ENCODE peak calls at places on chromosome 1, in nine cellular contexts. One of them, this sample, is unnamed.

GRCh38 chr1:11285883-11286734 is 13.1 kb downstream of the UBIAD1 start:
- DNase-seq in Karpas-422: peak
- DNase-seq in fibroblast of lung: peak
- DNase-seq in neural progenitor cell: peak
- DNase-seq in trophoblast cell: no peak
- DNase-seq in GM12878: no peak
- DNase-seq in K562: no peak
- DNase-seq in GM23248: peak
- DNase-seq in keratinocyte: no peak
- DNase-seq in this sample: no peak

GRCh38 chr1:83900530-83900929 is 98.4 kb downstream of the TTLL7 start:
- DNase-seq in GM23248: peak
- DNase-seq in GM12878: no peak
- DNase-seq in K562: no peak
- DNase-seq in keratinocyte: peak
- DNase-seq in trophoblast cell: no peak
- DNase-seq in fibroblast of lung: peak
- DNase-seq in Karpas-422: no peak
- DNase-seq in neural progenitor cell: no peak
- DNase-seq in this sample: peak

GRCh38 chr1:183780757-183781156 is 24.2 kb upstream of the RGL1 start:
- DNase-seq in keratinocyte: no peak
- DNase-seq in Karpas-422: no peak
- DNase-seq in K562: no peak
- DNase-seq in neural progenitor cell: no peak
- DNase-seq in GM23248: no peak
- DNase-seq in trophoblast cell: no peak
- DNase-seq in fibroblast of lung: no peak
- DNase-seq in GM12878: no peak
- DNase-seq in this sample: no peak

GRCh38 chr1:72483958-72484357 is 201.6 kb upstream of the NEGR1 start:
- DNase-seq in keratinocyte: no peak
- DNase-seq in trophoblast cell: no peak
- DNase-seq in K562: no peak
- DNase-seq in neural progenitor cell: no peak
- DNase-seq in fibroblast of lung: no peak
- DNase-seq in GM23248: no peak
- DNase-seq in GM12878: no peak
- DNase-seq in Karpas-422: no peak
- DNase-seq in this sample: no peak

GRCh38 chr1:198771562-198772153 is 132.8 kb downstream of the PTPRC start:
- DNase-seq in fibroblast of lung: peak
- DNase-seq in GM12878: peak
- DNase-seq in Karpas-422: peak
- DNase-seq in GM23248: peak
- DNase-seq in trophoblast cell: peak
- DNase-seq in neural progenitor cell: peak
- DNase-seq in K562: no peak
- DNase-seq in keratinocyte: no peak
- DNase-seq in this sample: no peak

GRCh38 chr1:94036721-94037120 is 84.2 kb downstream of the ABCA4 start:
- DNase-seq in GM23248: peak
- DNase-seq in neural progenitor cell: no peak
- DNase-seq in keratinocyte: no peak
- DNase-seq in GM12878: no peak
- DNase-seq in fibroblast of lung: peak
- DNase-seq in trophoblast cell: no peak
- DNase-seq in Karpas-422: no peak
- DNase-seq in K562: no peak
- DNase-seq in this sample: no peak

GRCh38 chr1:116737020-116737854 is 17.0 kb upstream of the CD2 start:
- DNase-seq in keratinocyte: no peak
- DNase-seq in neural progenitor cell: peak
- DNase-seq in fibroblast of lung: peak
- DNase-seq in K562: peak
- DNase-seq in trophoblast cell: peak
- DNase-seq in GM12878: peak
- DNase-seq in Karpas-422: peak
- DNase-seq in GM23248: peak
- DNase-seq in this sample: peak

GRCh38 chr1:115322631-115323030 is 15.4 kb downstream of the NGF start:
- DNase-seq in keratinocyte: no peak
- DNase-seq in trophoblast cell: no peak
- DNase-seq in GM12878: no peak
- DNase-seq in Karpas-422: no peak
- DNase-seq in K562: no peak
- DNase-seq in fibroblast of lung: peak
- DNase-seq in GM23248: peak
- DNase-seq in neural progenitor cell: no peak
- DNase-seq in this sample: no peak

GRCh38 chr1:223001653-223002634 is 141.1 kb downstream of the TLR5 start:
- DNase-seq in trophoblast cell: no peak
- DNase-seq in fibroblast of lung: no peak
- DNase-seq in keratinocyte: peak
- DNase-seq in K562: no peak
- DNase-seq in GM12878: no peak
- DNase-seq in neural progenitor cell: no peak
- DNase-seq in GM23248: peak
- DNase-seq in Karpas-422: no peak
- DNase-seq in this sample: peak

GRCh38 chr1:242813490-242814091 is 289.1 kb upstream of the PLD5 start:
- DNase-seq in K562: no peak
- DNase-seq in GM23248: no peak
- DNase-seq in GM12878: peak
- DNase-seq in fibroblast of lung: no peak
- DNase-seq in trophoblast cell: no peak
- DNase-seq in neural progenitor cell: no peak
- DNase-seq in keratinocyte: no peak
- DNase-seq in Karpas-422: no peak
- DNase-seq in this sample: no peak

GRCh38 chr1:21781971-21782867 is 730 bp downstream of the USP48 start:
- DNase-seq in GM23248: peak
- DNase-seq in neural progenitor cell: peak
- DNase-seq in K562: peak
- DNase-seq in GM12878: peak
- DNase-seq in trophoblast cell: peak
- DNase-seq in keratinocyte: no peak
- DNase-seq in fibroblast of lung: peak
- DNase-seq in Karpas-422: peak
- DNase-seq in this sample: peak

DNA sequence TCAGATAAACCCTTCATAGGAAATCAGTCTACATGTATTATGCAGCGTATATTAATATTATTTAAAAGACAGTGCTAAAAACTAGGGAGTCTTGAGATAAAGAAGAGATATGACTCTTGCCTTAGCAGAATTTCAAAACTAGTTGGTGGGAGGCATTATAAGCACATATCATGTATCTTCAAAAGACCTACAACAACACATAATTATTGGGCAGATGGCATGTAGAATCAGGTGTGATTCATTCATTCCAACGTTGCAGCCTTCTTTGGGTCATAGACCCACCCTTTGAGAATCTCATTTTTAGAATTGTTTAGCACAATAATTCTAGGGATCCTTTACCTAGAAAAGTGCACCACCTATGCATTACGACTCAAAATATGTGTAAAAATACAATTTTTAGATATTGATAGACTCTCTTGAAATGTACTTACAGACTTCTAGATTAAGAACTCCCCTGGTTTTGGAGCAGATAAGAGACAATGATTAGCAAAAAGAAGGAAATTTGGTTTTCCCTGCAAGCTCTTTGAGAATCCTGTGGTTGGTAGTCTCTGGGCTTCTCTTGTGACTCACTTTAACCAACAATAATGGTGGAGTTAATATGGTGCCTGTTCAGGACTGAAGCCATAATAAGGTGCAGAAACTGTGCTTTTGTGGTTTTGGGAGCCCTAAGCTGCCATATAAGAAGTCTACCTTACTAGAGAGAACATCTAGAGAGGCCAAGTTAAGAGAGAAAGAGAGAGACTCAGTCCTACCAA is 85.3 kb upstream of the RGS4 start:
- DNase-seq in keratinocyte: no peak
- DNase-seq in Karpas-422: no peak
- DNase-seq in trophoblast cell: no peak
- DNase-seq in GM23248: peak
- DNase-seq in neural progenitor cell: no peak
- DNase-seq in GM12878: no peak
- DNase-seq in fibroblast of lung: peak
- DNase-seq in K562: no peak
- DNase-seq in this sample: no peak
- H3K9ac ChIP-seq in keratinocyte: no peak
- H3K9ac ChIP-seq in Karpas-422: no peak
- H3K9ac ChIP-seq in trophoblast cell: no peak
- H3K9ac ChIP-seq in GM23248: no peak
- H3K9ac ChIP-seq in neural progenitor cell: no peak
- H3K9ac ChIP-seq in GM12878: no peak
- H3K9ac ChIP-seq in fibroblast of lung: no peak
- H3K9ac ChIP-seq in K562: no peak
- H3K9ac ChIP-seq in this sample: no peak

GRCh38 chr1:43477716-43478115 is 24.0 kb upstream of the HYI start:
- DNase-seq in K562: no peak
- DNase-seq in GM12878: no peak
- DNase-seq in fibroblast of lung: no peak
- DNase-seq in neural progenitor cell: no peak
- DNase-seq in GM23248: no peak
- DNase-seq in keratinocyte: no peak
- DNase-seq in trophoblast cell: peak
- DNase-seq in Karpas-422: no peak
- DNase-seq in this sample: no peak
- H2AFZ ChIP-seq in K562: no peak
- H2AFZ ChIP-seq in GM12878: no peak
- H2AFZ ChIP-seq in fibroblast of lung: no peak
- H2AFZ ChIP-seq in neural progenitor cell: no peak
- H2AFZ ChIP-seq in GM23248: no peak
- H2AFZ ChIP-seq in keratinocyte: peak
- H2AFZ ChIP-seq in trophoblast cell: no peak
- H2AFZ ChIP-seq in Karpas-422: no peak
- H2AFZ ChIP-seq in this sample: peak

DNA sequence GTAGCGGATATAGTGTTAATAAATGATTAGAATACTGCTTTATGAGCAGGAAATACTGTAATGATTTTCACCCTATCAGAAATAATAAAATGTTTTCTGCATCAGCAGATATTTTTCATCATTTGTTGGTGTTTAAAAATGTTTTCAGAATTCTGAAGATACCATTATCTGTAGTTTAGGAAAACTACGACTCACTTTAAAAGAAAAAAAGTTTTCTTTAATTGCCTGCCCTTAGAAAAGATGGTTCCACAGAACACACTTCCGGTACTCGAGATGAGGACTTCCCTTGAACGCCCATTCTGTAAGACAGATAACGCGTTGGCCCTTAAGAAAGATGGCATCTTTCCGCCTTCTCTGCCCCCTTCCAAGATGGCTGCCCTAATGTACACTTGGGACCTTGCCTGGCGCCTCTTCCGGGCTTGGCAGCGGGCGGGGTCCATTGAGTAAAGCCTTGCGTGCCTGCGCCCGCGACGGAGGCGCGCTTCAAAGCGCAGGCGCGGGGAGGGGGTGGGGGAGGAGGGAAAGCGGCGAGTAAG is at the start of gene SZRD1:
- DNase-seq in GM23248: peak
- DNase-seq in keratinocyte: peak
- DNase-seq in neural progenitor cell: peak
- DNase-seq in K562: peak
- DNase-seq in trophoblast cell: peak
- DNase-seq in fibroblast of lung: peak
- DNase-seq in GM12878: peak
- DNase-seq in Karpas-422: peak
- DNase-seq in this sample: peak
- H3K9ac ChIP-seq in GM23248: peak
- H3K9ac ChIP-seq in keratinocyte: peak
- H3K9ac ChIP-seq in neural progenitor cell: peak
- H3K9ac ChIP-seq in K562: peak
- H3K9ac ChIP-seq in trophoblast cell: peak
- H3K9ac ChIP-seq in fibroblast of lung: peak
- H3K9ac ChIP-seq in GM12878: peak
- H3K9ac ChIP-seq in Karpas-422: peak
- H3K9ac ChIP-seq in this sample: peak

DNA sequence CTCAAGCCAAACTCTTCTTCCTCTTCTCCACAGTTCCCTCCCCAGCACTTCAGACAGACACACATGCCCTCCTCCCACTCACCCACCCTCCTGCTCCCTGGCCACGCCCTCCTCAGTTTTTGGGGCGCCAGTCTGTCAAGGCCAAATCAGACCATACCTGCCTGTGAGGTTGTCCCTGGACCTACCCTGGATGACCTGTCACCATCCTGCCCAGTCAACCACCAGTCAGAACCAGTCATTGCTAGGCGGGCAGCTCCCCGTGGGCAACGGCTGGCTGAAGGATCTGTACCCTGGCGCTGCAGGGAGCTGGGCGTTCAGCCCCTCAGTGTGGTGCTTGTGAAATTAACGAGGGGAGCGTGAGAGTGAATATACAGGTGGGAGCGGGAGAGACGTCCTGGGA is 670 bp downstream of the C1orf210 start:
- DNase-seq in neural progenitor cell: no peak
- DNase-seq in K562: no peak
- DNase-seq in Karpas-422: no peak
- DNase-seq in trophoblast cell: no peak
- DNase-seq in fibroblast of lung: no peak
- DNase-seq in GM12878: no peak
- DNase-seq in keratinocyte: no peak
- DNase-seq in GM23248: no peak
- DNase-seq in this sample: no peak
- H2AFZ ChIP-seq in neural progenitor cell: no peak
- H2AFZ ChIP-seq in K562: no peak
- H2AFZ ChIP-seq in Karpas-422: no peak
- H2AFZ ChIP-seq in trophoblast cell: no peak
- H2AFZ ChIP-seq in fibroblast of lung: no peak
- H2AFZ ChIP-seq in GM12878: no peak
- H2AFZ ChIP-seq in keratinocyte: no peak
- H2AFZ ChIP-seq in GM23248: no peak
- H2AFZ ChIP-seq in this sample: peak